ENCODE peak calls at places on chromosomes 1 and 21, in five cellular contexts. T is dorsolateral prefrontal cortex; P is mesendoderm; Q is CD4-positive, alpha-beta memory T cell; E is A549. G is an unnamed sample.

GRCh38 chr1:182383934-182384333 is 7.7 kb downstream of the GLUL start:
- DNase-seq in T (no peak), Q (no peak), P (no peak), E (no peak), G (no peak)

GRCh38 chr1:200660719-200661118 is 9.0 kb downstream of the DDX59 start:
- DNase-seq in Q (no peak), E (no peak), P (no peak), T (no peak), G (no peak)

GRCh38 chr1:225882699-225883615 is 777 bp upstream of the TMEM63A start:
- DNase-seq in E (peak; percentile 60), P (peak; percentile 61), T (no peak), Q (peak; percentile 34), G (no peak)

GRCh38 chr1:179126338-179127060 is 44.6 kb downstream of the TOR3A start:
- DNase-seq in E (no peak), P (no peak), T (no peak), Q (no peak), G (no peak)

GRCh38 chr1:111571987-111572386 is 47.6 kb upstream of the RAP1A start:
- DNase-seq in E (no peak), T (no peak), Q (no peak), P (peak; percentile 14), G (no peak)

GRCh38 chr1:220300442-220301121 is 28.3 kb upstream of the RAB3GAP2 start:
- DNase-seq in P (peak; percentile 89), Q (no peak), T (peak; percentile 54), E (no peak), G (peak; percentile 19)

GRCh38 chr21:42559326-42559725 is 45.7 kb downstream of the SLC37A1 start:
- DNase-seq in E (no peak), P (no peak), T (no peak), Q (no peak), G (no peak)

GRCh38 chr1:157132602-157133167 is 5.5 kb downstream of the ETV3 start:
- DNase-seq in T (no peak), E (no peak), P (peak; percentile 42), Q (no peak), G (peak; percentile 36)

GRCh38 chr1:57615956-57616355 is 192.1 kb upstream of the DAB1 start:
- DNase-seq in P (no peak), E (no peak), Q (no peak), T (no peak), G (no peak)

GRCh38 chr1:208173749-208174148 is 70.4 kb downstream of the PLXNA2 start:
- DNase-seq in Q (no peak), P (no peak), E (no peak), T (no peak), G (no peak)

GRCh38 chr1:219317762-219318353 is 144.2 kb downstream of the LYPLAL1 start:
- DNase-seq in P (peak; percentile 78), Q (no peak), E (no peak), T (no peak), G (no peak)

GRCh38 chr1:100866041-100866900 is 28.4 kb downstream of the EXTL2 start:
- DNase-seq in T (no peak), Q (peak; percentile 16), P (peak; percentile 13), E (peak; percentile 5), G (no peak)

GRCh38 chr21:33540711-33541104 is 1.2 kb downstream of the GART start:
- DNase-seq in E (no peak), P (peak; percentile 68), Q (no peak), T (no peak), G (no peak)
- H3K27ac ChIP-seq in E (peak overlapping the region; percentile 97), P (no peak overlapping the region), Q (no peak overlapping the region), T (no peak overlapping the region), G (no peak overlapping the region)

DNA sequence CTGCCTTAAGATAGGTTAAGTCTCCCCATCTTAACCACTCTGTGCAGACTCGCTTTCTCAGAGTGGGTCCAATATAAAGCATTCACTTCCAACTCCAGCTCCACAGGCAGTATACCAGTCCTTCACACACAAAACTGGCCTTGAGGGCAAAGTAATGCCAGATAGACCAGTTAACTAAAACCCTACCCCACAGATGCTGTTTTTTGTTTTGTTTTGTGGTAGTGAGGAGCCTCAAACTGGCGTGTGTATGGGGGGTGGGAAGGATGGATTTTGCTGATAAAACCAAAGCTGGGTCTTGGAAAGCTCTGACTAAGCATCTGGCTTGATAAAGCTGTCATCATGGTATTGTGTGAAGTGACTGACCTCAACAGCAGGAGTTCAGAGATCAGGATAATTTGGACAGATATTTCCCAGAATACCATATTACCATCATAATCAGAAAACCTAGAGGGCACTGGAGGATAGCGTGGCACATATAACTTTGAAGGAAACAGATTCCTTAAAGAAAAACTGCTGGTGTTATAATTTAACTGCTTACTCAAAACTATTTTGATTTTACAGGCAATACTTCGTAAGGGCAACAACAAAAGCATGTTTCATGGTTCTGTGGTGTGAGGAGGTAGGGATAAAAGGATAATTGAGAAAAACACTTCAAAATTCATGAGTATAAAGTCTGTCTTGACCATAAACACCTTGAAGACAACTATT is 29.6 kb upstream of the CPLANE2 start:
- DNase-seq in E (no peak), P (peak; percentile 28), Q (no peak), T (no peak), G (no peak)
- H3K27ac ChIP-seq in E (no peak overlapping the region), P (no peak overlapping the region), Q (no peak overlapping the region), T (no peak overlapping the region), G (no peak overlapping the region)

GRCh38 chr1:180672505-180672904 is 40.7 kb downstream of the XPR1 start:
- DNase-seq in E (no peak), Q (no peak), P (no peak), T (no peak), G (no peak)

GRCh38 chr1:180675586-180675985 is 43.8 kb downstream of the XPR1 start:
- DNase-seq in E (no peak), P (peak; percentile 20), Q (no peak), T (no peak), G (no peak)

GRCh38 chr1:180670681-180671080 is 38.9 kb downstream of the XPR1 start:
- DNase-seq in T (no peak), P (no peak), E (no peak), Q (no peak), G (no peak)

GRCh38 chr1:180674603-180675530 is 43.0 kb downstream of the XPR1 start:
- DNase-seq in P (peak; percentile 39), E (no peak), T (no peak), Q (no peak), G (no peak)

DNA sequence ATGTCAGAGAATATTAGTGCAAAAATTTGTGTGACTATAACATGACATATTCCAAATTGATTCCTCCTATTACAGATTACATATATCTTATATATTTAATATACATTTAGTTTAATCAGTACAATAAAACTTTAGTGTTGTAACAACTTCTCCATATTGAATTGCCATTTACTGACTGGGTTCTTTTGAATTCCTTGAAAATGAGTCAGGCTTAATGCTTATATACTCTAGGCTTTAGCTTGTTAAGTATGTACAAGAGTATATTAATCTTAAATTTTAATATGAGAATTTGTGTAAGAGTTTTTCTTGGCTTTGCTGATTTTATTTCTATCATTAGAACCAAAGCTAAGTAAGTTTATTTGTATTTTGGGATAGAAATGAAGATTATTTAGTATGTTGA is 40.3 kb downstream of the XPR1 start:
- DNase-seq in Q (no peak), T (no peak), P (no peak), E (no peak), G (no peak)
- H3K27ac ChIP-seq in Q (no peak overlapping the region), T (no peak overlapping the region), P (no peak overlapping the region), E (no peak overlapping the region), G (no peak overlapping the region)

GRCh38 chr1:226995064-226995965 is 55.2 kb downstream of the COQ8A start:
- DNase-seq in E (no peak), P (no peak), T (no peak), Q (no peak), G (no peak)
- H3K27ac ChIP-seq in E (no peak overlapping the region), P (no peak overlapping the region), T (no peak overlapping the region), Q (no peak overlapping the region), G (no peak overlapping the region)

DNA sequence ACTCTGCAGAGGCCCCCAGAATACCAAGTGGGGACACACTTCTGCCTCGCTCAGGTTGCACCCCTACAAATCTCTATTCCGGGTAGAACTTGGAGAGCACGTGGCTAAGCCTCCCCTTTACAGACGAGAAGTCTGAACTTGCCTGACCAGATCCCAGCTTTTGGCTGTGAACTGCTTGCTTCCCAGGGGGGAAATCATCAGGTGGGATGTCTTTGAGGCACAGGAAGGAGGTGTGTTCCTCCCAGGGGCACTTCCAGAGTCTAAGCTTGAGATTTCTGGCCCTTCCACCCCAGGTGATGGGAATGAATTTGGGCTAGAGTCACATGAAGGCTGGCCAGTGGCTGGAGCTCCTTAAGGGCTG is 1.3 kb upstream of the S100A3 start:
- DNase-seq in Q (no peak), T (no peak), P (no peak), E (no peak), G (no peak)
- H3K27ac ChIP-seq in Q (no peak overlapping the region), T (no peak overlapping the region), P (no peak overlapping the region), E (peak overlapping the region; percentile 97), G (peak overlapping the region; percentile 63)

DNA sequence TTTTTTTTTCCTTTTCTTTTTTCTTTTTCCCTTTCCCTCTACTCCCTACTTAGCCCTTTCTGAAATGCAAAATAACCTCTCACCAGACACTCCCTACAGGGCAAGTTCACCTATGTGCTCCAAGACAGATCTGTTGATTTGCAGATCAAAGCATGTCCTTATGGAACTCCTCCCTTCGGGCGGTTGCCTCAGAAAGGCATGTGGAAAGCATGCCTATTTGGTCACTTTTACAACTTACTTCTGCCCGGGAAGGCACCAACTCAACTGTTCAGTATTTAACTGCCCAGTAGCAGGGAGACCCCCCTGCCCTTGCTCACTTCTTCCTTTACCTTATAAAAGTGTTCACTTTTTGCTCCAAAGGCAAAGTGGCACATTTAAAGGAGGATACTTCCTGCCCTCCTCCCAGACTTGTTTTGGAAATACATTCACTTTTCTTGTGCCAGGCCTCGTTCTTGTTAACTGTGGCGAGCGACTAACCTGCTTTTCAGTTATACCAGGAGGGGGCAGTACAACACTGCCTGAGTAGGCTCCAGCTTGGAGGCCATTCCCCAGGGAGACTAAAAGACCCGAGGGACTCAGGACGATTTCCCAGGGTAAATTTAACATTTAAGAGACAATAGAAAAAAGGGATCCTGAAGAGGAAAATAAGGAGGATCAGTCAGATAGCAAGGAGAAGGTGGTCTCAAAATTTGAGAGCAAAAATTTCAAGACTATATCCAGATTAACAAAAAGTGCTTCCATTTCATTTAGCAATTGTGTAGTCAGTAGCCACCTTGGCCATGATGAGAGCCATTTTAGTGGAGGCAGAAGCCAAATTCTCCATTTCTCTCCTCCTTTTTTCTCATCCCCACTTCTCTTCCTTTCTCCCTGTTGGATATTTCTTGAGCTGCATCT is 12.3 kb upstream of the SLAMF7 start:
- DNase-seq in T (peak; percentile 53), P (peak; percentile 97), E (peak; percentile 81), Q (peak; percentile 76), G (peak; percentile 56)
- H3K27ac ChIP-seq in T (no peak overlapping the region), P (peak overlapping the region; percentile 57), E (peak overlapping the region; percentile 68), Q (no peak overlapping the region), G (peak overlapping the region; percentile 66)

DNA sequence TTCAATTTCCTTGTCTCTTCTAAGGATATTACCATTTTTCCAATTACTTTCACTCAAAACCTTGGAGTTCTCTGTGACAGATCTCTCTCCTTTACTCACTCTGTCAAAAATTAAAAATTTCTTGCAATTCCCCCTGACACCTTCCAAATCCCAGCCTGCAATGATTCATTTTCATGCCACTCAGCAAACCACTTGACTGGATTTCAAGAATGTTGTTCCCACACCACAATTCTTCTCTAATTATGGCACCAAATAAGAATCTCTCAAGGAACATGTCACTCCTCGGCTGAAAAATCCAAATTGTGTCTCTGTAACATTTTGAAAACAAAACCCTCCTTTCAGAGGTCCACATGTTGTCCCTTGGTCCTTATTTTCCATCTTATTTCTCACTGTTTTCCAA is 438.9 kb upstream of the ZP4 start:
- DNase-seq in T (no peak), Q (no peak), E (no peak), P (no peak), G (no peak)
- H3K27ac ChIP-seq in T (no peak overlapping the region), Q (no peak overlapping the region), E (no peak overlapping the region), P (no peak overlapping the region), G (no peak overlapping the region)

GRCh38 chr21:31354604-31355443 is 10.8 kb upstream of the TIAM1 start:
- DNase-seq in E (peak; percentile 16), P (no peak), Q (peak; percentile 90), T (no peak), G (peak; percentile 90)
- H3K27ac ChIP-seq in E (no peak overlapping the region), P (no peak overlapping the region), Q (peak overlapping the region; percentile 33), T (no peak overlapping the region), G (peak overlapping the region; percentile 91)